ENCODE peak calls at places on chromosome 20, in four cellular contexts. L is MCF 10A, J is H54, E is substantia nigra. P is an unnamed sample.

GRCh38 chr20:45019764-45020126 is 53.4 kb downstream of the STK4 start:
- DNase-seq in E (no peak), J (no peak), L (no peak), P (no peak)

GRCh38 chr20:43535370-43536004 is 23.3 kb upstream of the SGK2 start:
- DNase-seq in L (no peak), J (no peak), E (no peak), P (no peak)

GRCh38 chr20:1810926-1811620 is 84.1 kb upstream of the SIRPA start:
- DNase-seq in L (no peak), E (peak), J (no peak), P (no peak)

GRCh38 chr20:35517125-35517524 is 12.3 kb downstream of the C20orf173 start:
- DNase-seq in E (no peak), J (no peak), L (no peak), P (no peak)

GRCh38 chr20:32995802-32996201 is 8.4 kb downstream of the SUN5 start:
- DNase-seq in E (no peak), L (no peak), J (no peak), P (no peak)

GRCh38 chr20:32439132-32439829 is 81.2 kb downstream of the ASXL1 start:
- DNase-seq in E (no peak), L (no peak), J (no peak), P (no peak)

GRCh38 chr20:40698281-40698680 is 9.2 kb upstream of the MAFB start:
- DNase-seq in E (no peak), L (no peak), J (no peak), P (no peak)

GRCh38 chr20:49676581-49677291 is 36.9 kb downstream of the B4GALT5 start:
- DNase-seq in E (no peak), L (peak), J (peak), P (no peak)

GRCh38 chr20:17650301-17650761 is 31.7 kb downstream of the RRBP1 start:
- DNase-seq in J (no peak), L (no peak), E (no peak), P (peak)

GRCh38 chr20:53208110-53208908 is 236.2 kb downstream of the TSHZ2 start:
- DNase-seq in J (no peak), E (no peak), L (no peak), P (no peak)

GRCh38 chr20:63114693-63115069 is 101.2 kb downstream of the YTHDF1 start:
- DNase-seq in L (no peak), J (no peak), E (no peak), P (no peak)

GRCh38 chr20:60009318-60009717 is 51.1 kb downstream of the CDH26 start:
- DNase-seq in E (no peak), J (no peak), L (no peak), P (no peak)

GRCh38 chr20:44810391-44811149 is at the start of gene RIMS4:
- DNase-seq in E (no peak), L (no peak), J (no peak), P (no peak)

GRCh38 chr20:51542033-51542893 is at the start of gene NFATC2:
- DNase-seq in L (no peak), J (no peak), E (no peak), P (peak)

GRCh38 chr20:8094845-8095244 is 37.2 kb upstream of the PLCB1 start:
- DNase-seq in E (no peak), J (no peak), L (peak), P (no peak)

GRCh38 chr20:4245542-4245941 is 230.2 kb upstream of the RNF24 start:
- DNase-seq in J (no peak), E (no peak), L (no peak), P (no peak)